ENCODE peak calls at places on chromosome 21, in eight cellular contexts. One of them, this sample, is unnamed.

GRCh38 chr21:32096411-32096810 is 182.4 kb downstream of the MIS18A start:
- DNase-seq in lower lobe of right lung: no peak
- DNase-seq in left lung: no peak
- DNase-seq in mammary epithelial cell: no peak
- DNase-seq in mucosa of descending colon: peak
- DNase-seq in neural progenitor cell: peak
- DNase-seq in lung: no peak
- DNase-seq in bronchial epithelial cell: no peak
- DNase-seq in this sample: no peak

GRCh38 chr21:25790122-25790951 is 55.6 kb downstream of the GABPA start:
- DNase-seq in lung: no peak
- DNase-seq in left lung: no peak
- DNase-seq in lower lobe of right lung: no peak
- DNase-seq in neural progenitor cell: peak
- DNase-seq in mammary epithelial cell: peak
- DNase-seq in mucosa of descending colon: peak
- DNase-seq in bronchial epithelial cell: peak
- DNase-seq in this sample: no peak

GRCh38 chr21:41941941-41942340 is 11.9 kb downstream of the C2CD2 start:
- DNase-seq in left lung: no peak
- DNase-seq in mucosa of descending colon: no peak
- DNase-seq in neural progenitor cell: no peak
- DNase-seq in lung: no peak
- DNase-seq in bronchial epithelial cell: no peak
- DNase-seq in lower lobe of right lung: no peak
- DNase-seq in mammary epithelial cell: no peak
- DNase-seq in this sample: no peak

GRCh38 chr21:19245188-19245580 is 841.6 kb upstream of the TMPRSS15 start:
- DNase-seq in mammary epithelial cell: no peak
- DNase-seq in lower lobe of right lung: no peak
- DNase-seq in mucosa of descending colon: no peak
- DNase-seq in lung: no peak
- DNase-seq in neural progenitor cell: no peak
- DNase-seq in left lung: no peak
- DNase-seq in bronchial epithelial cell: no peak
- DNase-seq in this sample: no peak

GRCh38 chr21:33063907-33064622 is 5.9 kb upstream of the OLIG1 start:
- DNase-seq in mammary epithelial cell: no peak
- DNase-seq in mucosa of descending colon: no peak
- DNase-seq in bronchial epithelial cell: no peak
- DNase-seq in lung: no peak
- DNase-seq in neural progenitor cell: peak
- DNase-seq in lower lobe of right lung: no peak
- DNase-seq in left lung: no peak
- DNase-seq in this sample: no peak

GRCh38 chr21:33019885-33020557 is 5.7 kb upstream of the OLIG2 start:
- DNase-seq in bronchial epithelial cell: no peak
- DNase-seq in lung: no peak
- DNase-seq in neural progenitor cell: peak
- DNase-seq in mammary epithelial cell: no peak
- DNase-seq in mucosa of descending colon: no peak
- DNase-seq in lower lobe of right lung: no peak
- DNase-seq in left lung: no peak
- DNase-seq in this sample: no peak

GRCh38 chr21:28521932-28522826 is 470.5 kb downstream of the LTN1 start:
- DNase-seq in neural progenitor cell: peak
- DNase-seq in mammary epithelial cell: no peak
- DNase-seq in left lung: no peak
- DNase-seq in lower lobe of right lung: no peak
- DNase-seq in mucosa of descending colon: peak
- DNase-seq in lung: no peak
- DNase-seq in bronchial epithelial cell: peak
- DNase-seq in this sample: no peak

GRCh38 chr21:35904995-35905972 is 155.0 kb downstream of the SETD4 start:
- DNase-seq in lower lobe of right lung: no peak
- DNase-seq in mucosa of descending colon: no peak
- DNase-seq in neural progenitor cell: no peak
- DNase-seq in mammary epithelial cell: no peak
- DNase-seq in bronchial epithelial cell: no peak
- DNase-seq in left lung: no peak
- DNase-seq in lung: no peak
- DNase-seq in this sample: no peak

GRCh38 chr21:41640756-41641509 is 125.9 kb downstream of the RIPK4 start:
- DNase-seq in left lung: no peak
- DNase-seq in bronchial epithelial cell: peak
- DNase-seq in neural progenitor cell: no peak
- DNase-seq in mammary epithelial cell: peak
- DNase-seq in mucosa of descending colon: no peak
- DNase-seq in lower lobe of right lung: no peak
- DNase-seq in lung: no peak
- DNase-seq in this sample: no peak

GRCh38 chr21:42002421-42002958 is 7.7 kb downstream of the ZBTB21 start:
- DNase-seq in lower lobe of right lung: no peak
- DNase-seq in mammary epithelial cell: peak
- DNase-seq in left lung: no peak
- DNase-seq in bronchial epithelial cell: peak
- DNase-seq in lung: no peak
- DNase-seq in neural progenitor cell: no peak
- DNase-seq in mucosa of descending colon: no peak
- DNase-seq in this sample: peak

GRCh38 chr21:31117046-31117916 is 79.0 kb upstream of the KRTAP19-8 start:
- DNase-seq in lower lobe of right lung: no peak
- DNase-seq in left lung: no peak
- DNase-seq in neural progenitor cell: no peak
- DNase-seq in lung: no peak
- DNase-seq in mammary epithelial cell: peak
- DNase-seq in bronchial epithelial cell: peak
- DNase-seq in mucosa of descending colon: no peak
- DNase-seq in this sample: no peak

GRCh38 chr21:37580690-37581089 is 214.1 kb downstream of the DYRK1A start:
- DNase-seq in mammary epithelial cell: no peak
- DNase-seq in bronchial epithelial cell: no peak
- DNase-seq in mucosa of descending colon: no peak
- DNase-seq in lower lobe of right lung: no peak
- DNase-seq in lung: no peak
- DNase-seq in left lung: no peak
- DNase-seq in neural progenitor cell: no peak
- DNase-seq in this sample: no peak

GRCh38 chr21:31354604-31355443 is 10.8 kb upstream of the TIAM1 start:
- DNase-seq in neural progenitor cell: no peak
- DNase-seq in lower lobe of right lung: no peak
- DNase-seq in left lung: peak
- DNase-seq in mammary epithelial cell: peak
- DNase-seq in lung: no peak
- DNase-seq in mucosa of descending colon: peak
- DNase-seq in bronchial epithelial cell: peak
- DNase-seq in this sample: no peak

GRCh38 chr21:31597683-31598082 is 61.8 kb upstream of the SOD1 start:
- DNase-seq in mammary epithelial cell: no peak
- DNase-seq in bronchial epithelial cell: no peak
- DNase-seq in lower lobe of right lung: no peak
- DNase-seq in lung: no peak
- DNase-seq in left lung: no peak
- DNase-seq in mucosa of descending colon: no peak
- DNase-seq in neural progenitor cell: no peak
- DNase-seq in this sample: no peak

DNA sequence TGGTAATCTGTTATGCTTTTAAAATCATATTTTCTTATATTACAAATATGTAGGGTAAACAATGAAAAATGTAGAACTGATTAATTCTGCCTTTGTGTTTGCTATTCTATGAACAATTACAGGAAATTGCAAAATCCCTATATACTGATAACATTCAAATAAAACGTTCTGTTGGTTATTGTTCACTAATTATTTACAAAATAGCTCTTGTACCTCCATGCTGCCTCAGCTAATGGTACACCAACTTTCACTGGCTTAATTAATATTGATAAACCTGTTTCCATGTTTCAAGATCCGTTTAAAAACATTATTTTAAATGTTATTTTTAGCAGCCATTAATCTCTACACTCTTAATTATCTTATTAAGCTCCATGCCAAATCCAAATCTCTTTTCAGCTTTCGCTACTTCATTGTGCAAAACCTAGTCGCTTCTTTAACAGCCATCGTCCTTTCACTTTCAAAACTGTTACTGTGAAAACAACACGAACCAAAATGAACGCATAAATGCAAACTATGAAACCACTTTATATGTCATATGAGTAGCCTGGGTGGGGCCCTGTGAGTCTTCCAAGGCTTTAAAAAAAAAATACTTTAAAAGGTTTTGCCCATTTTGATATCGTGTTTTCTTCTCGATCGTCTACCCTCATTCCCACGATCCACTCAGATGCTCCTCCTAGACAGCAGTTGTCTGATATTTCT is 807.0 kb downstream of the USP25 start:
- DNase-seq in bronchial epithelial cell: peak
- DNase-seq in lower lobe of right lung: no peak
- DNase-seq in mammary epithelial cell: peak
- DNase-seq in lung: no peak
- DNase-seq in mucosa of descending colon: no peak
- DNase-seq in left lung: no peak
- DNase-seq in neural progenitor cell: no peak
- DNase-seq in this sample: no peak
- H3K4me3 ChIP-seq in bronchial epithelial cell: peak
- H3K4me3 ChIP-seq in lower lobe of right lung: peak
- H3K4me3 ChIP-seq in mammary epithelial cell: peak
- H3K4me3 ChIP-seq in lung: no peak
- H3K4me3 ChIP-seq in mucosa of descending colon: no peak
- H3K4me3 ChIP-seq in left lung: peak
- H3K4me3 ChIP-seq in neural progenitor cell: no peak
- H3K4me3 ChIP-seq in this sample: no peak

GRCh38 chr21:26844258-26845065 is 747 bp downstream of the ADAMTS1 start:
- DNase-seq in bronchial epithelial cell: no peak
- DNase-seq in left lung: peak
- DNase-seq in lung: no peak
- DNase-seq in lower lobe of right lung: peak
- DNase-seq in neural progenitor cell: peak
- DNase-seq in mucosa of descending colon: no peak
- DNase-seq in mammary epithelial cell: peak
- DNase-seq in this sample: no peak
- TF ChIP-seq CTCF in bronchial epithelial cell: peak
- TF ChIP-seq CTCF in left lung: peak
- TF ChIP-seq CTCF in lung: no peak
- TF ChIP-seq CTCF in lower lobe of right lung: no peak
- TF ChIP-seq CTCF in neural progenitor cell: no peak
- TF ChIP-seq CTCF in mucosa of descending colon: no peak
- TF ChIP-seq CTCF in mammary epithelial cell: no peak
- TF ChIP-seq CTCF in this sample: no peak

GRCh38 chr21:21002137-21002536 is 3.9 kb downstream of the NCAM2 start:
- DNase-seq in left lung: no peak
- DNase-seq in lung: no peak
- DNase-seq in bronchial epithelial cell: no peak
- DNase-seq in lower lobe of right lung: no peak
- DNase-seq in neural progenitor cell: no peak
- DNase-seq in mucosa of descending colon: no peak
- DNase-seq in mammary epithelial cell: no peak
- DNase-seq in this sample: no peak

GRCh38 chr21:20998886-20999285 is 677 bp downstream of the NCAM2 start:
- DNase-seq in neural progenitor cell: no peak
- DNase-seq in left lung: no peak
- DNase-seq in lung: no peak
- DNase-seq in bronchial epithelial cell: no peak
- DNase-seq in lower lobe of right lung: no peak
- DNase-seq in mammary epithelial cell: no peak
- DNase-seq in mucosa of descending colon: no peak
- DNase-seq in this sample: no peak

GRCh38 chr21:20999567-21000169 is 1.5 kb downstream of the NCAM2 start:
- DNase-seq in left lung: no peak
- DNase-seq in mucosa of descending colon: peak
- DNase-seq in neural progenitor cell: peak
- DNase-seq in lower lobe of right lung: no peak
- DNase-seq in lung: no peak
- DNase-seq in mammary epithelial cell: peak
- DNase-seq in bronchial epithelial cell: peak
- DNase-seq in this sample: no peak

GRCh38 chr21:21001591-21002100 is 3.4 kb downstream of the NCAM2 start:
- DNase-seq in mucosa of descending colon: no peak
- DNase-seq in bronchial epithelial cell: no peak
- DNase-seq in neural progenitor cell: no peak
- DNase-seq in left lung: no peak
- DNase-seq in lung: no peak
- DNase-seq in mammary epithelial cell: no peak
- DNase-seq in lower lobe of right lung: no peak
- DNase-seq in this sample: no peak

GRCh38 chr21:21000576-21001175 is 2.5 kb downstream of the NCAM2 start:
- DNase-seq in mammary epithelial cell: no peak
- DNase-seq in left lung: no peak
- DNase-seq in mucosa of descending colon: no peak
- DNase-seq in bronchial epithelial cell: no peak
- DNase-seq in neural progenitor cell: no peak
- DNase-seq in lung: no peak
- DNase-seq in lower lobe of right lung: no peak
- DNase-seq in this sample: no peak
- H3K4me3 ChIP-seq in mammary epithelial cell: no peak
- H3K4me3 ChIP-seq in left lung: no peak
- H3K4me3 ChIP-seq in mucosa of descending colon: no peak
- H3K4me3 ChIP-seq in bronchial epithelial cell: no peak
- H3K4me3 ChIP-seq in neural progenitor cell: no peak
- H3K4me3 ChIP-seq in lung: no peak
- H3K4me3 ChIP-seq in lower lobe of right lung: no peak
- H3K4me3 ChIP-seq in this sample: no peak

GRCh38 chr21:18170221-18170620 is 74.4 kb upstream of the CHODL start:
- DNase-seq in left lung: no peak
- DNase-seq in neural progenitor cell: no peak
- DNase-seq in mucosa of descending colon: no peak
- DNase-seq in bronchial epithelial cell: no peak
- DNase-seq in mammary epithelial cell: no peak
- DNase-seq in lower lobe of right lung: no peak
- DNase-seq in lung: no peak
- DNase-seq in this sample: no peak

GRCh38 chr21:18161841-18162240 is 82.8 kb upstream of the CHODL start:
- DNase-seq in neural progenitor cell: no peak
- DNase-seq in mammary epithelial cell: no peak
- DNase-seq in lung: no peak
- DNase-seq in left lung: no peak
- DNase-seq in bronchial epithelial cell: no peak
- DNase-seq in mucosa of descending colon: no peak
- DNase-seq in lower lobe of right lung: no peak
- DNase-seq in this sample: no peak

GRCh38 chr21:18164483-18164882 is 80.2 kb upstream of the CHODL start:
- DNase-seq in neural progenitor cell: no peak
- DNase-seq in left lung: no peak
- DNase-seq in bronchial epithelial cell: no peak
- DNase-seq in lower lobe of right lung: no peak
- DNase-seq in lung: no peak
- DNase-seq in mucosa of descending colon: no peak
- DNase-seq in mammary epithelial cell: no peak
- DNase-seq in this sample: no peak

GRCh38 chr21:18168108-18168507 is 76.5 kb upstream of the CHODL start:
- DNase-seq in bronchial epithelial cell: no peak
- DNase-seq in neural progenitor cell: no peak
- DNase-seq in mucosa of descending colon: no peak
- DNase-seq in lung: no peak
- DNase-seq in lower lobe of right lung: no peak
- DNase-seq in left lung: no peak
- DNase-seq in mammary epithelial cell: no peak
- DNase-seq in this sample: no peak

DNA sequence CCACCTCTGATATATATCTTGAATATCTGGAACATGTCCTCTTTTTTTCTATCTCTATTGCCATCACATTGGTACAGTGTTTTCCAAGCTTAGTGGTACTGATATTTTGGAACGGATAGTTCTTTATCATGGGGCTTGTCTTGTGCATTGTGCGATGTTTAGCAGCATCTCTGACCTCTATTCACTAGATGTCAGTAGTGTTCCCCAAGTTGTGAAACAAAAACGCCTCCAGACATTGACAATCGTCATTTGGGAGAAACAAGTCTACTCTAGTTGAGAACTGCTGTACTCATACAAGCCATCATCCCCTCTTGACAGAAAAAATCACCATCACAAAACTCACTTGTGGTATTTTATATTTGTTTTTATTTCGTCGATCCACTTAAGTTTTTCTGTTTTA is 79.7 kb upstream of the CHODL start:
- DNase-seq in mucosa of descending colon: no peak
- DNase-seq in lung: no peak
- DNase-seq in left lung: no peak
- DNase-seq in mammary epithelial cell: no peak
- DNase-seq in bronchial epithelial cell: peak
- DNase-seq in lower lobe of right lung: no peak
- DNase-seq in neural progenitor cell: peak
- DNase-seq in this sample: no peak
- TF ChIP-seq CTCF in mucosa of descending colon: no peak
- TF ChIP-seq CTCF in lung: no peak
- TF ChIP-seq CTCF in left lung: no peak
- TF ChIP-seq CTCF in mammary epithelial cell: no peak
- TF ChIP-seq CTCF in bronchial epithelial cell: no peak
- TF ChIP-seq CTCF in lower lobe of right lung: no peak
- TF ChIP-seq CTCF in neural progenitor cell: peak
- TF ChIP-seq CTCF in this sample: no peak

This sample was measured in GM06990.